ENCODE peak calls at places on chromosomes 2 and 18, in nine cellular contexts. One of them, this sample, is unnamed. For H3K4me1, the result is how much of the 10 kb centered on the place peaks cover.

GRCh38 chr18:49784427-49785185 is 28.7 kb downstream of the ACAA2 start:
- DNase-seq in mammary epithelial cell: no peak
- DNase-seq in lung: no peak
- DNase-seq in endothelial cell of umbilical vein: no peak
- DNase-seq in fibroblast of lung: peak
- DNase-seq in astrocyte: no peak
- DNase-seq in left ventricle myocardium inferior: no peak
- DNase-seq in suprapubic skin: no peak
- DNase-seq in heart right ventricle: no peak
- DNase-seq in this sample: peak

GRCh38 chr2:129813404-129813803 is 166.1 kb upstream of the RAB6C start:
- DNase-seq in mammary epithelial cell: no peak
- DNase-seq in lung: no peak
- DNase-seq in endothelial cell of umbilical vein: no peak
- DNase-seq in fibroblast of lung: no peak
- DNase-seq in astrocyte: no peak
- DNase-seq in left ventricle myocardium inferior: no peak
- DNase-seq in suprapubic skin: no peak
- DNase-seq in heart right ventricle: no peak
- DNase-seq in this sample: no peak

GRCh38 chr2:170719810-170720209 is 4.7 kb downstream of the SP5 start:
- DNase-seq in mammary epithelial cell: no peak
- DNase-seq in lung: no peak
- DNase-seq in endothelial cell of umbilical vein: no peak
- DNase-seq in fibroblast of lung: no peak
- DNase-seq in astrocyte: no peak
- DNase-seq in left ventricle myocardium inferior: no peak
- DNase-seq in suprapubic skin: no peak
- DNase-seq in heart right ventricle: no peak
- DNase-seq in this sample: no peak

GRCh38 chr2:149894226-149894625 is 306.7 kb upstream of the MMADHC start:
- DNase-seq in mammary epithelial cell: peak
- DNase-seq in lung: no peak
- DNase-seq in endothelial cell of umbilical vein: no peak
- DNase-seq in fibroblast of lung: no peak
- DNase-seq in astrocyte: no peak
- DNase-seq in left ventricle myocardium inferior: no peak
- DNase-seq in suprapubic skin: no peak
- DNase-seq in heart right ventricle: no peak
- DNase-seq in this sample: peak

GRCh38 chr2:45743531-45744391 is 92.3 kb downstream of the PRKCE start:
- DNase-seq in mammary epithelial cell: no peak
- DNase-seq in lung: peak
- DNase-seq in endothelial cell of umbilical vein: peak
- DNase-seq in fibroblast of lung: peak
- DNase-seq in astrocyte: peak
- DNase-seq in left ventricle myocardium inferior: peak
- DNase-seq in suprapubic skin: peak
- DNase-seq in heart right ventricle: peak
- DNase-seq in this sample: no peak

GRCh38 chr2:73981081-73981968 is 3.4 kb upstream of the TET3 start:
- DNase-seq in mammary epithelial cell: peak
- DNase-seq in lung: no peak
- DNase-seq in endothelial cell of umbilical vein: no peak
- DNase-seq in fibroblast of lung: no peak
- DNase-seq in astrocyte: no peak
- DNase-seq in left ventricle myocardium inferior: no peak
- DNase-seq in suprapubic skin: no peak
- DNase-seq in heart right ventricle: no peak
- DNase-seq in this sample: no peak

GRCh38 chr2:237797253-237797652 is 1.3 kb upstream of the RBM44 start:
- DNase-seq in mammary epithelial cell: no peak
- DNase-seq in lung: no peak
- DNase-seq in endothelial cell of umbilical vein: no peak
- DNase-seq in fibroblast of lung: no peak
- DNase-seq in astrocyte: no peak
- DNase-seq in left ventricle myocardium inferior: no peak
- DNase-seq in suprapubic skin: no peak
- DNase-seq in heart right ventricle: no peak
- DNase-seq in this sample: no peak

GRCh38 chr2:148554459-148555247 is 89.9 kb upstream of the EPC2 start:
- DNase-seq in mammary epithelial cell: peak
- DNase-seq in lung: no peak
- DNase-seq in endothelial cell of umbilical vein: no peak
- DNase-seq in fibroblast of lung: no peak
- DNase-seq in astrocyte: no peak
- DNase-seq in left ventricle myocardium inferior: no peak
- DNase-seq in suprapubic skin: no peak
- DNase-seq in heart right ventricle: no peak
- DNase-seq in this sample: no peak

DNA sequence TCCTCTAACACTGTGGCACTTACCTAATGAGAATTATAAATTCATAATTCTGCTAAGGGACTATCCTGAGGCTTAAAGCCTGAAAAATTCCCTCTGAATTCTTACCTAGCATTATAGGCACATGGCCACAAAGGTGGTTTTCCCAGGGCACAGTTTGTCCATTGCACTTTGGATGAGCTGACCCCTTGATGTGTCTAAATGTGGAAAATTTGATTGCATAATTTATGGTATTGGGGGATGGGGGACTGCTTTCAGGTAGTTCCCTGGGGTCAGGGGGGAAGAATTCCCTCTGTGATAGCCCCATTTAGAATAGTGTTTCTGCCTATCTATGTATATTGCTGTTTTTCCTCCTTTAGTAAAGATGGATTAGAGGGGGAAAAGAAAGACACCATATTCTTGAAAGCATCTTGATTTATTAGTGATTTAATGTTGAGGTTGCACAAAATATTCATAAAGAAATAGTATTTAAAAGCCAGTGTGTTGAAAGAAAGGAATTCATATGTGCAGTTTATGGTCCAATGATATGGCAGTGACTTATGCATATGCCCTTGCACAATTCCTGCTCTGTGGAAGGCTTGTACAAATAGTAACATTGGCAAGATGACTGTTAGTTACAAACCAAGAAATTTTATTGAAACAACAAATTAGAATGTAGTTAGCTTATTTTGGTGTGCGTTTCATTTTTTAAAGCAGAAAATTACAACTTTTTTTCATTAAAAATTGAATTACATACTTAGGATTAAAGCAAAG is 8.7 kb upstream of the HTR2B start:
- DNase-seq in mammary epithelial cell: no peak
- DNase-seq in lung: no peak
- DNase-seq in endothelial cell of umbilical vein: no peak
- DNase-seq in fibroblast of lung: peak
- DNase-seq in astrocyte: no peak
- DNase-seq in left ventricle myocardium inferior: no peak
- DNase-seq in suprapubic skin: no peak
- DNase-seq in heart right ventricle: no peak
- DNase-seq in this sample: no peak
- H3K4me1 ChIP-seq in mammary epithelial cell: under half
- H3K4me1 ChIP-seq in lung: under half
- H3K4me1 ChIP-seq in endothelial cell of umbilical vein: under half
- H3K4me1 ChIP-seq in fibroblast of lung: under half
- H3K4me1 ChIP-seq in astrocyte: under half
- H3K4me1 ChIP-seq in left ventricle myocardium inferior: under half
- H3K4me1 ChIP-seq in suprapubic skin: under half
- H3K4me1 ChIP-seq in heart right ventricle: under half
- H3K4me1 ChIP-seq in this sample: under half

GRCh38 chr2:127663566-127664064 is 11.7 kb downstream of the LIMS2 start:
- DNase-seq in mammary epithelial cell: no peak
- DNase-seq in lung: no peak
- DNase-seq in endothelial cell of umbilical vein: no peak
- DNase-seq in fibroblast of lung: no peak
- DNase-seq in astrocyte: no peak
- DNase-seq in left ventricle myocardium inferior: no peak
- DNase-seq in suprapubic skin: peak
- DNase-seq in heart right ventricle: no peak
- DNase-seq in this sample: no peak

GRCh38 chr2:127664895-127665225 is 10.5 kb downstream of the LIMS2 start:
- DNase-seq in mammary epithelial cell: no peak
- DNase-seq in lung: no peak
- DNase-seq in endothelial cell of umbilical vein: no peak
- DNase-seq in fibroblast of lung: no peak
- DNase-seq in astrocyte: no peak
- DNase-seq in left ventricle myocardium inferior: no peak
- DNase-seq in suprapubic skin: no peak
- DNase-seq in heart right ventricle: no peak
- DNase-seq in this sample: no peak

GRCh38 chr2:127662937-127663565 is 12.3 kb downstream of the LIMS2 start:
- DNase-seq in mammary epithelial cell: no peak
- DNase-seq in lung: no peak
- DNase-seq in endothelial cell of umbilical vein: no peak
- DNase-seq in fibroblast of lung: no peak
- DNase-seq in astrocyte: no peak
- DNase-seq in left ventricle myocardium inferior: no peak
- DNase-seq in suprapubic skin: peak
- DNase-seq in heart right ventricle: no peak
- DNase-seq in this sample: no peak

GRCh38 chr2:127664065-127664894 is 11.1 kb downstream of the LIMS2 start:
- DNase-seq in mammary epithelial cell: no peak
- DNase-seq in lung: no peak
- DNase-seq in endothelial cell of umbilical vein: peak
- DNase-seq in fibroblast of lung: no peak
- DNase-seq in astrocyte: no peak
- DNase-seq in left ventricle myocardium inferior: peak
- DNase-seq in suprapubic skin: peak
- DNase-seq in heart right ventricle: peak
- DNase-seq in this sample: no peak

DNA sequence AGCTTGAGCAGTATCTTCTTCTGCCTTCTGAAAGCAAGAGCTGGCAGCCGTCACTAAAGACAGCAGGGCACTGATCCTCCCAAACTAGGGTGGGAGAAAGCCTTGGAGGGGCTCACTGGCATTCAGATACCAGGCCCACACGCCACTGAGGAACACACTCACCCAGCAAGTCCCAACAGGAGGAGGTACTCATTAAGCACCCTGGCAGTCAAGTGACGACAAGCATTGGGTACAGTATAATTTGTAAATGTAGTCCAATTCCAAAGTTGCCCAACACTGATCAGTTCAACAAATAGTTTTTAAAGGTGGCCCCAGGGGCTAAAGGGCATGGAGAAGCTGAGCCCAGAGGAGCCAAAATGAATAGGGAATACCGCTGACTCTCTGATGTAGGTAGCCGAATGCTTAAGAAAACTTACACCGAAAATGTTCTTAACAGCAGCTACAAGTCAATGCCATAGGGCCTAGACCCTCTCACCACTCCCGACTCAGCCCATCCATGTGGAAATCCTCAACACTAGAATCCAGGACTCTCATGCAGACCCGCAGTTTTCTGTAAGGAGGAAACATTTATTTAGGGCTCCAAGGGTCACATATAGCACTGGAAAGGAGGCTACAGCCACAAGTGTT is 9.9 kb downstream of the LIMS2 start:
- DNase-seq in mammary epithelial cell: no peak
- DNase-seq in lung: no peak
- DNase-seq in endothelial cell of umbilical vein: no peak
- DNase-seq in fibroblast of lung: no peak
- DNase-seq in astrocyte: no peak
- DNase-seq in left ventricle myocardium inferior: no peak
- DNase-seq in suprapubic skin: peak
- DNase-seq in heart right ventricle: no peak
- DNase-seq in this sample: no peak
- H3K27ac ChIP-seq in mammary epithelial cell: no peak
- H3K27ac ChIP-seq in lung: peak
- H3K27ac ChIP-seq in endothelial cell of umbilical vein: no peak
- H3K27ac ChIP-seq in fibroblast of lung: no peak
- H3K27ac ChIP-seq in astrocyte: no peak
- H3K27ac ChIP-seq in left ventricle myocardium inferior: peak
- H3K27ac ChIP-seq in suprapubic skin: no peak
- H3K27ac ChIP-seq in heart right ventricle: peak
- H3K27ac ChIP-seq in this sample: no peak

DNA sequence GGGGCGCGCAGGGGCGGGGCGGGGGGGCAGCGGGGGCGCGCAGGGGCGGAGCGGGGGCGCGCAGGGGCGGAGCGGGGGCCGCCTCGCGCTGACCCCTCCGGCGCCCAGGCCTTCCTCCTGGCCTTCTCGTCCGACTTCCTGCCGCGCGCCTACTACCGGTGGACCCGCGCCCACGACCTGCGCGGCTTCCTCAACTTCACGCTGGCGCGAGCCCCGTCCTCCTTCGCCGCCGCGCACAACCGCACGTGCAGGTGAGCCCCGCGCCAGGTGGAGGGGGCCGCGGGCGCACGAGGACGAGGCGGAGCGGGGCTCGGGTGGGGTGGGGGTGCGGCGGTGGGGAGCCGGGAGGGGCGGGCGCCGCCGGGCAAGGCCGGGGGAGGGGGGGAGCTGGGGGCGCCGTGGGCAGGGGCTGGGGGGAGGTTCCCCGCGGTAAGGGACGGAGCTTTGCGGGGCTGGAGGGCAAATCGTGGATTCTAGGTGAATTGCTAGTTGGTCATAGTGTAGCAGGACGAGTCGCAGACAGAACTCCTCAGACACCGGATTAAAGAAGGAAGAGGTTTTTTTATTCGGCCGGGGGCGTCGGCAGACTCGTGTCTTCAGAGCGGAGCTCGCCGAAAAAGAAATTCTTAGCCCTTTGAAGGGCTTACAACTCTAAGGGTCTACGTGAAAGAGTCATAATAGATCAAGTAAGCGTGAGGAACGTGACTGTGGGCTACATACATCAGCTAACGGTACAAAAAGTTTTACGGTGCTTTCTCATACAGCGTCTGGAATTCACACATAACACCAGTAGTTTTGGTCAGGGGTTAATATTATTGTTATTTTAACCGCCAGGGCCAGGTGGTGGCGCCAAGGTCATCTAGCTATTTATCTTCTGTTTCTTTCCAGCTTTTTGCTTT is 29.9 kb downstream of the ANO7 start:
- DNase-seq in mammary epithelial cell: peak
- DNase-seq in lung: no peak
- DNase-seq in endothelial cell of umbilical vein: peak
- DNase-seq in fibroblast of lung: no peak
- DNase-seq in astrocyte: no peak
- DNase-seq in left ventricle myocardium inferior: peak
- DNase-seq in suprapubic skin: no peak
- DNase-seq in heart right ventricle: peak
- DNase-seq in this sample: no peak
- TF ChIP-seq CTCF in mammary epithelial cell: peak
- TF ChIP-seq CTCF in lung: no peak
- TF ChIP-seq CTCF in endothelial cell of umbilical vein: no peak
- TF ChIP-seq CTCF in fibroblast of lung: peak
- TF ChIP-seq CTCF in astrocyte: no peak
- TF ChIP-seq CTCF in left ventricle myocardium inferior: peak
- TF ChIP-seq CTCF in suprapubic skin: peak
- TF ChIP-seq CTCF in heart right ventricle: peak
- TF ChIP-seq CTCF in this sample: peak

GRCh38 chr2:10384089-10384734 is 63.9 kb downstream of the ODC1 start:
- DNase-seq in mammary epithelial cell: no peak
- DNase-seq in lung: no peak
- DNase-seq in endothelial cell of umbilical vein: no peak
- DNase-seq in fibroblast of lung: no peak
- DNase-seq in astrocyte: no peak
- DNase-seq in left ventricle myocardium inferior: no peak
- DNase-seq in suprapubic skin: no peak
- DNase-seq in heart right ventricle: no peak
- DNase-seq in this sample: no peak

GRCh38 chr2:10385501-10385900 is 62.6 kb downstream of the ODC1 start:
- DNase-seq in mammary epithelial cell: no peak
- DNase-seq in lung: no peak
- DNase-seq in endothelial cell of umbilical vein: no peak
- DNase-seq in fibroblast of lung: no peak
- DNase-seq in astrocyte: peak
- DNase-seq in left ventricle myocardium inferior: no peak
- DNase-seq in suprapubic skin: no peak
- DNase-seq in heart right ventricle: no peak
- DNase-seq in this sample: no peak

GRCh38 chr2:10380048-10380926 is 67.8 kb downstream of the ODC1 start:
- DNase-seq in mammary epithelial cell: peak
- DNase-seq in lung: no peak
- DNase-seq in endothelial cell of umbilical vein: no peak
- DNase-seq in fibroblast of lung: peak
- DNase-seq in astrocyte: no peak
- DNase-seq in left ventricle myocardium inferior: no peak
- DNase-seq in suprapubic skin: no peak
- DNase-seq in heart right ventricle: no peak
- DNase-seq in this sample: no peak

GRCh38 chr2:10385933-10386773 is 62.0 kb downstream of the ODC1 start:
- DNase-seq in mammary epithelial cell: no peak
- DNase-seq in lung: no peak
- DNase-seq in endothelial cell of umbilical vein: no peak
- DNase-seq in fibroblast of lung: peak
- DNase-seq in astrocyte: peak
- DNase-seq in left ventricle myocardium inferior: no peak
- DNase-seq in suprapubic skin: no peak
- DNase-seq in heart right ventricle: no peak
- DNase-seq in this sample: no peak

GRCh38 chr2:10382313-10383061 is 65.6 kb downstream of the ODC1 start:
- DNase-seq in mammary epithelial cell: no peak
- DNase-seq in lung: peak
- DNase-seq in endothelial cell of umbilical vein: peak
- DNase-seq in fibroblast of lung: no peak
- DNase-seq in astrocyte: no peak
- DNase-seq in left ventricle myocardium inferior: no peak
- DNase-seq in suprapubic skin: no peak
- DNase-seq in heart right ventricle: no peak
- DNase-seq in this sample: no peak
- H3K4me1 ChIP-seq in mammary epithelial cell: under half
- H3K4me1 ChIP-seq in lung: under half
- H3K4me1 ChIP-seq in endothelial cell of umbilical vein: under half
- H3K4me1 ChIP-seq in fibroblast of lung: under half
- H3K4me1 ChIP-seq in astrocyte: under half
- H3K4me1 ChIP-seq in left ventricle myocardium inferior: half or more
- H3K4me1 ChIP-seq in suprapubic skin: under half
- H3K4me1 ChIP-seq in heart right ventricle: under half
- H3K4me1 ChIP-seq in this sample: under half